ENCODE peak calls at places on chromosome 16, in four cellular contexts. R, O, L and U are unnamed samples.
A peak's percentile ranks its signal among the peaks of the same experiment; 100 is the strongest.

GRCh38 chr16:83789642-83790401 is 18.0 kb upstream of the HSBP1 start:
- DNase-seq in L (no peak), O (no peak), R (no peak), U (no peak)

GRCh38 chr16:64754279-64754678 is 367.6 kb downstream of the CDH11 start:
- DNase-seq in R (no peak), O (no peak), L (no peak), U (no peak)

GRCh38 chr16:24309222-24309905 is 53.2 kb downstream of the CACNG3 start:
- DNase-seq in L (no peak), O (no peak), R (no peak), U (peak; percentile 83)

GRCh38 chr16:23196577-23196976 is 14.0 kb downstream of the SCNN1G start:
- DNase-seq in O (peak; percentile 3), L (no peak), R (no peak), U (no peak)

GRCh38 chr16:4200000-4200780 is 41.7 kb downstream of the SRL start:
- DNase-seq in L (peak; percentile 37), R (peak; percentile 41), O (no peak), U (peak; percentile 68)

GRCh38 chr16:54843424-54843750 is 87.3 kb upstream of the IRX5 start:
- DNase-seq in R (no peak), L (no peak), O (no peak), U (no peak)

GRCh38 chr16:88758227-88758943 is 26.6 kb downstream of the PIEZO1 start:
- DNase-seq in O (no peak), L (no peak), R (no peak), U (peak; percentile 78)

GRCh38 chr16:85393674-85394510 is 219.2 kb upstream of the GSE1 start:
- DNase-seq in L (peak; percentile 37), O (no peak), R (no peak), U (no peak)